ENCODE peak calls at places on chromosomes 13 and 19, in ten cellular contexts. S is stimulated activated CD4-positive, alpha-beta T cell treated with anti-CD3 and anti-CD28 coated beads, TNF-alpha, amount 100 ng/mL, for 48 hours; W is foreskin fibroblast; F is PC-3; M is AG09309; B is activated T-helper 1 cell treated with anti-CD3 and anti-CD28 coated beads, Interleukin-2, amount 50 U/mL, for 16 hours; I is naive thymus-derived CD8-positive, alpha-beta T cell; E is choroid plexus epithelial cell; Y is activated CD8-positive, alpha-beta T cell treated with anti-CD3 and anti-CD28 coated beads, Interleukin-2, amount 10 ng/mL, durations not matched to agents 7 days and 5 days; V is mesenteric fat pad. P is an unnamed sample.

GRCh38 chr13:44241638-44242037 is 132.0 kb upstream of the SERP2 start:
- DNase-seq in F (no peak), S (no peak), Y (no peak), M (no peak), B (no peak), E (no peak), V (no peak), I (no peak), W (no peak), P (no peak)

GRCh38 chr13:95254341-95254740 is 46.9 kb downstream of the ABCC4 start:
- DNase-seq in W (peak), V (no peak), S (no peak), I (no peak), Y (no peak), E (peak), B (no peak), M (no peak), F (peak), P (no peak)

GRCh38 chr19:2824129-2824528 is 4.5 kb downstream of the ZNF554 start:
- DNase-seq in F (no peak), B (no peak), V (no peak), M (no peak), E (no peak), I (no peak), W (no peak), S (no peak), Y (no peak), P (no peak)

GRCh38 chr13:70353096-70353495 is 244.8 kb upstream of the KLHL1 start:
- DNase-seq in W (no peak), S (no peak), M (no peak), F (peak), V (no peak), I (no peak), Y (no peak), B (no peak), E (peak), P (no peak)

GRCh38 chr19:7772752-7773291 is 9.8 kb downstream of the CLEC4M start:
- DNase-seq in Y (peak), S (peak), F (no peak), B (no peak), V (no peak), M (no peak), I (no peak), E (peak), W (peak), P (no peak)

GRCh38 chr13:28658539-28658795 is 463 bp upstream of the POMP start:
- DNase-seq in V (no peak), Y (no peak), M (no peak), B (no peak), I (no peak), E (peak), S (no peak), F (no peak), W (no peak), P (no peak)

GRCh38 chr19:34236035-34236793 is 18.1 kb upstream of the GARRE1 start:
- DNase-seq in E (peak), V (no peak), F (no peak), Y (no peak), I (no peak), M (peak), W (peak), B (no peak), S (no peak), P (no peak)

GRCh38 chr19:3100331-3100730 is 6.2 kb downstream of the GNA11 start:
- DNase-seq in W (no peak), V (no peak), S (no peak), I (no peak), F (no peak), Y (no peak), M (no peak), E (no peak), B (no peak), P (no peak)

GRCh38 chr19:6023085-6023682 is 45.2 kb upstream of the RANBP3 start:
- DNase-seq in Y (no peak), E (peak), M (no peak), B (no peak), W (peak), V (no peak), I (no peak), S (no peak), F (peak), P (no peak)

GRCh38 chr13:90068658-90069057 is 1278.8 kb upstream of the MIR17HG start:
- DNase-seq in Y (no peak), S (no peak), F (no peak), E (no peak), V (no peak), M (no peak), B (no peak), W (no peak), I (no peak), P (no peak)

GRCh38 chr19:18020212-18021067 is 12.5 kb downstream of the ARRDC2 start:
- DNase-seq in Y (no peak), W (peak), F (no peak), I (no peak), M (no peak), V (peak), E (peak), S (no peak), B (no peak), P (no peak)

GRCh38 chr19:30880151-30880550 is 469.1 kb downstream of the TSHZ3 start:
- DNase-seq in B (no peak), F (no peak), E (no peak), Y (no peak), I (no peak), V (peak), S (no peak), M (no peak), W (no peak), P (no peak)

GRCh38 chr19:3478409-3479176 is 1.7 kb downstream of the SMIM24 start:
- DNase-seq in Y (peak), E (no peak), V (no peak), F (no peak), I (no peak), S (no peak), M (no peak), W (no peak), B (no peak), P (no peak)

GRCh38 chr13:28744091-28744536 is 25.3 kb upstream of the SLC46A3 start:
- DNase-seq in F (peak), M (no peak), Y (no peak), S (no peak), E (peak), I (no peak), V (no peak), B (no peak), W (peak), P (peak)

GRCh38 chr19:1276620-1277007 is 1.3 kb downstream of the FAM174C start:
- DNase-seq in B (no peak), I (no peak), Y (peak), F (no peak), M (no peak), W (no peak), E (no peak), S (no peak), V (no peak), P (no peak)

P was measured in osteocyte.